ENCODE peak calls at places on chromosomes 2 and 18, in six cellular contexts. A, N, M, D, E and O are unnamed samples. For H3K4me1, the result is how much of the 10 kb centered on the place peaks cover.

GRCh38 chr18:63765837-63766236 is 9.4 kb upstream of the SERPINB7 start:
- DNase-seq in A (no peak), M (no peak), N (no peak), D (no peak), E (no peak), O (no peak)

GRCh38 chr18:63982361-63982760 is 12.5 kb downstream of the SERPINB8 start:
- DNase-seq in A (no peak), D (no peak), N (no peak), M (no peak), E (no peak), O (no peak)

GRCh38 chr2:241102239-241102803 is at the start of gene MTERF4:
- DNase-seq in E (peak), A (peak), N (no peak), M (peak), D (peak), O (no peak)

GRCh38 chr2:150234787-150235512 is 252.5 kb downstream of the RND3 start:
- DNase-seq in E (no peak), M (peak), D (no peak), A (no peak), N (no peak), O (no peak)

GRCh38 chr2:124024491-124025348 is at the start of gene CNTNAP5:
- DNase-seq in E (no peak), A (no peak), D (peak), M (peak), N (no peak), O (no peak)

GRCh38 chr2:100976634-100977391 is 25.3 kb upstream of the RPL31 start:
- DNase-seq in D (no peak), E (peak), A (no peak), M (no peak), N (peak), O (no peak)

GRCh38 chr18:69655816-69656215 is 255.1 kb downstream of the DOK6 start:
- DNase-seq in D (no peak), M (no peak), N (no peak), A (no peak), E (no peak), O (no peak)

GRCh38 chr2:12284487-12284886 is 432.2 kb upstream of the TRIB2 start:
- DNase-seq in M (no peak), E (no peak), D (no peak), A (no peak), N (no peak), O (no peak)

GRCh38 chr2:121217627-121218026 is 67.4 kb downstream of the TFCP2L1 start:
- DNase-seq in E (no peak), A (no peak), N (no peak), D (peak), M (no peak), O (no peak)

GRCh38 chr2:44295113-44295512 is 19.8 kb downstream of the SLC3A1 start:
- DNase-seq in M (no peak), E (no peak), N (no peak), A (no peak), D (no peak), O (no peak)

GRCh38 chr2:240820607-240821428 is 799 bp upstream of the KIF1A start:
- DNase-seq in A (peak), N (no peak), E (no peak), M (no peak), D (peak), O (no peak)

DNA sequence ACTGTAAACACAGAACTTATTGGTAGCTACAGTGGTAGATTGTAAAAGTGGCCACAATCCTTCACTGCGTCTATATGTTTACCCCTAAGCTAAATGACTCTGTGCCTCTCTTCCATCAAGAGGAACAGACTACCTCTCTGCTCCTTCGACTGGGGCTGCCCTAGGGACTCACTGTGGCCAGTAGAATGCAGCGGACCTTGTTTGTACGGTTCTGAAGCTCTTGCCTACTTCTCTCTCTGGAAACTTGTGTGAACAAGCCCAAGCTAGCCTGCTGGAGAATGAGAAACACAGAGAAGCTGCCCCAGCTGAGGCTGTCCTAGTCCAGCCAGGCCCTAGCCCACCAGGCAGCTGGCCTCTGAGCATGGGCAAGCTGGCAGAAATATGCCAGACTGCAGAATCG is 140.8 kb upstream of the SLC1A4 start:
- DNase-seq in M (no peak), D (no peak), N (no peak), E (no peak), A (no peak), O (no peak)
- H3K4me1 ChIP-seq in M (under half), D (under half), N (under half), E (under half), A (under half), O (under half)

GRCh38 chr18:9103488-9103887 is 989 bp downstream of the NDUFV2 start:
- DNase-seq in D (no peak), E (no peak), M (no peak), N (no peak), A (no peak), O (no peak)
- TF ChIP-seq CTCF in D (no peak), E (no peak), M (no peak), N (peak), A (no peak), O (no peak)

DNA sequence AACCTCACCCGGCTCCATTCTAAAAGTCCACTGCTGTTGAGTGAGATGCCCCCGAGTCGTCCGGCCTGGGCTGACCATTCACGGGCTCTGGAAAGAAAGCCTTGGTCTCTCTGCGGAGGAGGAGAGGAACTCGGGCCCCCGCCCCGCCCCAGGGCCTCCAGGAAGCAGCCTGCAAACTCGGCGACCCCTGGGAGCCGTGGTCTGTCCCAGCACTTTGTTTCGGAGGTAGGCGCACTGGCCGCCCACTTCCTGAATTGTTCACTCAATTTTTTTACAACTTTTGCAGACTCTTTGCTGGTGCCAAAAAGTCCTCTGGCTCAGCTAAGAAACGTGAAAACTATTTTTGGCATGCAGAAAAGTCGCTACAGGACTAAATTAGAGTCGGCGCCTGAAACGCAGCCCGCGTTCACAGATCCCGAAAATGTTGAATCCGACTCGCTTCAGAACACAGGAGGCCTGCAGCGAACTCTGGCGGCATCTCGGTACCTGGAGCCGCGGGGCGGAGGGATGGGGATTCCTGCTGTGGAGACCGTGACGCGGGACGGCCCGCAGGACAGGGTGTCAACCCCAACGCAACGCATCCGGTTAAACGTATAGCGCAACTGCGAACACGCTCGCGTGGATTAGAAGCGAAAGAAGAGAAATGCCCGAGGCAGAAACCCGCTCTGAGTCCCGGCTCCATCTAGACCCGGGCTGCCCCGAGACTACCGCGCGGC is 1.5 kb downstream of the PXDN start:
- DNase-seq in N (no peak), E (peak), A (peak), M (peak), D (peak), O (no peak)
- TF ChIP-seq POLR2A in N (no peak), E (peak), A (no peak), M (peak), D (no peak), O (no peak)

GRCh38 chr2:161418275-161418714 is 2.2 kb downstream of the TBR1 start:
- DNase-seq in E (no peak), M (no peak), D (no peak), A (no peak), N (no peak), O (no peak)
- H3K4me1 ChIP-seq in E (under half), M (under half), D (half or more), A (under half), N (under half), O (under half)

GRCh38 chr18:75638597-75639467 is 211.3 kb upstream of the SMIM21 start:
- DNase-seq in D (no peak), E (peak), N (no peak), M (peak), A (no peak), O (no peak)

GRCh38 chr18:75635096-75635495 is 207.6 kb upstream of the SMIM21 start:
- DNase-seq in N (no peak), D (no peak), A (no peak), E (no peak), M (no peak), O (no peak)

GRCh38 chr18:75643083-75643482 is 215.6 kb upstream of the SMIM21 start:
- DNase-seq in M (no peak), N (no peak), A (no peak), E (no peak), D (no peak), O (no peak)

GRCh38 chr18:75639468-75639831 is 211.9 kb upstream of the SMIM21 start:
- DNase-seq in M (no peak), N (no peak), A (no peak), E (no peak), D (no peak), O (no peak)

GRCh38 chr18:75638223-75638596 is 210.7 kb upstream of the SMIM21 start:
- DNase-seq in M (no peak), E (no peak), D (no peak), A (no peak), N (no peak), O (no peak)
- TF ChIP-seq CTCF in M (no peak), E (peak), D (no peak), A (no peak), N (no peak), O (no peak)

DNA sequence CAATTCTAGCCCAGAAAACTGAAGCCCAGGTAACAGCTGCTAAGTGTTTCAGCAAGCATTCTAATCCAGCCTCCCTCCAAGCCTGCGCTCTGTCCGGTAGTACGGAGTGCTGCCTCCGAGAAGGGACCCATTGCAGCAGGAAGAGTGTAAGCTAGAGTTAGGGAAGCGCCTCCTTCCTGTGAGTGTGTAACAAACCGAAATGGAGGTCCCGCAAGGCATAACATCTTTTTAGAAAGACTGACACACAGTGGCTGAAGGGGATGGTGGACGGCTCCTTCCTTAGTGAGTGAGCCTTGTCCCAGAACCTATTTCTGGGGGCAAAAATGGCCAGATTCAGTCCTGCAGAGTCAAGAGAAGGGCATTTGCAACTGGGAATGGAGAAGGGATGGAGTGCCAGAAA is 12.2 kb downstream of the PKDCC start:
- DNase-seq in N (no peak), A (no peak), D (no peak), M (no peak), E (no peak), O (no peak)
- TF ChIP-seq POLR2A in N (no peak), A (no peak), D (no peak), M (no peak), E (no peak), O (no peak)